ENCODE peak calls at places on chromosome 13, in ten cellular contexts. Q, I, M, N, P, L, U, W, G and K are unnamed samples.

GRCh38 chr13:20405691-20406090 is 120.0 kb downstream of the CRYL1 start:
- DNase-seq in Q (no peak), I (no peak), M (no peak), N (no peak), P (no peak), L (no peak), U (no peak), W (no peak), G (no peak), K (no peak)

GRCh38 chr13:59391696-59392095 is 772.0 kb downstream of the DIAPH3 start:
- DNase-seq in Q (peak; percentile 73), I (peak; percentile 49), M (no peak), N (peak; percentile 43), P (peak; percentile 88), L (peak; percentile 14), U (peak; percentile 35), W (no peak), G (peak; percentile 35), K (no peak)

GRCh38 chr13:113876341-113877148 is 12.7 kb upstream of the GAS6 start:
- DNase-seq in Q (no peak), I (no peak), M (no peak), N (no peak), P (no peak), L (no peak), U (no peak), W (no peak), G (no peak), K (no peak)

GRCh38 chr13:22175211-22175610 is 504.3 kb downstream of the FGF9 start:
- DNase-seq in Q (no peak), I (no peak), M (no peak), N (no peak), P (no peak), L (no peak), U (no peak), W (no peak), G (no peak), K (no peak)

GRCh38 chr13:65300220-65300619 is 1929.9 kb downstream of the PCDH9 start:
- DNase-seq in Q (no peak), I (no peak), M (no peak), N (no peak), P (no peak), L (no peak), U (no peak), W (no peak), G (no peak), K (no peak)

GRCh38 chr13:102721800-102722231 is 27.0 kb upstream of the METTL21C start:
- DNase-seq in Q (no peak), I (no peak), M (no peak), N (no peak), P (peak; percentile 74), L (peak; percentile 84), U (no peak), W (no peak), G (no peak), K (no peak)

GRCh38 chr13:41652735-41653361 is 195.5 kb downstream of the RGCC start:
- DNase-seq in Q (peak; percentile 29), I (no peak), M (no peak), N (peak; percentile 36), P (peak; percentile 88), L (no peak), U (no peak), W (no peak), G (peak; percentile 7), K (peak; percentile 30)

GRCh38 chr13:97002581-97002980 is 8.3 kb upstream of the OXGR1 start:
- DNase-seq in Q (no peak), I (no peak), M (no peak), N (no peak), P (peak; percentile 57), L (no peak), U (no peak), W (no peak), G (no peak), K (no peak)

GRCh38 chr13:112740502-112741131 is 50.8 kb downstream of the ATP11A start:
- DNase-seq in Q (no peak), I (peak; percentile 62), M (no peak), N (no peak), P (peak; percentile 84), L (no peak), U (peak; percentile 50), W (no peak), G (no peak), K (no peak)

GRCh38 chr13:50320297-50320862 is 305.1 kb downstream of the KCNRG start:
- DNase-seq in Q (no peak), I (no peak), M (no peak), N (no peak), P (peak; percentile 67), L (no peak), U (no peak), W (no peak), G (no peak), K (no peak)

GRCh38 chr13:113562085-113562749 is 22.3 kb upstream of the TFDP1 start:
- DNase-seq in Q (peak; percentile 89), I (no peak), M (peak; percentile 50), N (peak; percentile 66), P (peak; percentile 71), L (peak; percentile 76), U (peak; percentile 61), W (no peak), G (peak; percentile 18), K (peak; percentile 36)

GRCh38 chr13:26254583-26255102 is 714 bp downstream of the CDK8 start:
- DNase-seq in Q (peak; percentile 57), I (peak; percentile 66), M (peak; percentile 85), N (peak; percentile 56), P (peak; percentile 45), L (peak; percentile 67), U (peak; percentile 67), W (peak; percentile 35), G (peak; percentile 3), K (peak; percentile 62)

GRCh38 chr13:97165527-97166425 is 56.4 kb upstream of the MBNL2 start:
- DNase-seq in Q (no peak), I (no peak), M (no peak), N (no peak), P (no peak), L (no peak), U (no peak), W (no peak), G (no peak), K (no peak)

GRCh38 chr13:42484396-42484795 is 89.6 kb upstream of the TNFSF11 start:
- DNase-seq in Q (no peak), I (no peak), M (no peak), N (no peak), P (no peak), L (no peak), U (no peak), W (no peak), G (no peak), K (no peak)

GRCh38 chr13:113849546-113849945 is 14.3 kb downstream of the GAS6 start:
- DNase-seq in Q (no peak), I (no peak), M (no peak), N (no peak), P (no peak), L (no peak), U (no peak), W (no peak), G (no peak), K (no peak)

GRCh38 chr13:98066636-98067035 is 76.3 kb upstream of the FARP1 start:
- DNase-seq in Q (no peak), I (no peak), M (no peak), N (no peak), P (no peak), L (no peak), U (no peak), W (no peak), G (no peak), K (no peak)

GRCh38 chr13:44273991-44274810 is 99.4 kb upstream of the SERP2 start:
- DNase-seq in Q (no peak), I (no peak), M (no peak), N (peak; percentile 19), P (peak; percentile 80), L (no peak), U (no peak), W (no peak), G (peak; percentile 23), K (peak; percentile 66)

GRCh38 chr13:112926993-112927392 is 42.0 kb upstream of the MCF2L start:
- DNase-seq in Q (no peak), I (no peak), M (no peak), N (no peak), P (no peak), L (no peak), U (no peak), W (no peak), G (no peak), K (no peak)

GRCh38 chr13:100789025-100789424 is 114.4 kb upstream of the TMTC4 start:
- DNase-seq in Q (no peak), I (no peak), M (no peak), N (no peak), P (no peak), L (no peak), U (no peak), W (no peak), G (no peak), K (no peak)

GRCh38 chr13:112626124-112626523 is 38.2 kb upstream of the TUBGCP3 start:
- DNase-seq in Q (no peak), I (no peak), M (no peak), N (no peak), P (no peak), L (no peak), U (no peak), W (no peak), G (no peak), K (no peak)

GRCh38 chr13:99659234-99659633 is 158.0 kb downstream of the TM9SF2 start:
- DNase-seq in Q (no peak), I (no peak), M (no peak), N (no peak), P (no peak), L (no peak), U (no peak), W (no peak), G (no peak), K (no peak)

GRCh38 chr13:51000576-51001260 is 91.1 kb downstream of the RNASEH2B start:
- DNase-seq in Q (no peak), I (no peak), M (no peak), N (no peak), P (peak; percentile 65), L (no peak), U (no peak), W (no peak), G (no peak), K (peak; percentile 80)

GRCh38 chr13:37701306-37701705 is 102.7 kb upstream of the POSTN start:
- DNase-seq in Q (no peak), I (no peak), M (no peak), N (no peak), P (peak; percentile 94), L (no peak), U (no peak), W (no peak), G (no peak), K (no peak)

GRCh38 chr13:41465215-41465907 is 8.0 kb downstream of the RGCC start:
- DNase-seq in Q (no peak), I (peak; percentile 90), M (no peak), N (peak; percentile 86), P (peak; percentile 91), L (no peak), U (peak; percentile 82), W (peak; percentile 47), G (peak; percentile 68), K (no peak)

GRCh38 chr13:35744566-35745203 is 268.2 kb upstream of the MAB21L1 start:
- DNase-seq in Q (peak; percentile 11), I (no peak), M (no peak), N (no peak), P (no peak), L (no peak), U (no peak), W (no peak), G (no peak), K (no peak)

GRCh38 chr13:88925954-88926353 is 1254.8 kb downstream of the SLITRK5 start:
- DNase-seq in Q (no peak), I (no peak), M (peak; percentile 46), N (no peak), P (no peak), L (no peak), U (no peak), W (no peak), G (no peak), K (no peak)

GRCh38 chr13:27168870-27169525 is 2.6 kb downstream of the USP12 start:
- DNase-seq in Q (no peak), I (no peak), M (no peak), N (no peak), P (peak; percentile 14), L (no peak), U (no peak), W (no peak), G (no peak), K (peak; percentile 17)

GRCh38 chr13:76937416-76937815 is 10.9 kb upstream of the ACOD1 start:
- DNase-seq in Q (no peak), I (peak; percentile 61), M (no peak), N (no peak), P (peak; percentile 96), L (no peak), U (no peak), W (no peak), G (no peak), K (no peak)